ENCODE peak calls at places on chromosomes 3 and 15, in five cellular contexts. One of them, this sample, is unnamed.

GRCh38 chr3:182755308-182756106 is 37.8 kb upstream of the ATP11B start:
- DNase-seq in CD8-positive, alpha-beta memory T cell: no peak
- DNase-seq in CD8-positive, alpha-beta T cell: no peak
- DNase-seq in retinal pigment epithelial cell: no peak
- DNase-seq in NCI-H1694 treated with DMSO at 0.1 percent for 48 hours: no peak
- DNase-seq in this sample: no peak

GRCh38 chr15:66251790-66252355 is 1.7 kb downstream of the MEGF11 start:
- DNase-seq in NCI-H1694 treated with DMSO at 0.1 percent for 48 hours: peak; percentile 17
- DNase-seq in retinal pigment epithelial cell: no peak
- DNase-seq in CD8-positive, alpha-beta T cell: no peak
- DNase-seq in CD8-positive, alpha-beta memory T cell: no peak
- DNase-seq in this sample: peak; percentile 51

GRCh38 chr3:45816544-45816943 is 20.2 kb upstream of the SLC6A20 start:
- DNase-seq in NCI-H1694 treated with DMSO at 0.1 percent for 48 hours: no peak
- DNase-seq in CD8-positive, alpha-beta memory T cell: no peak
- DNase-seq in retinal pigment epithelial cell: no peak
- DNase-seq in CD8-positive, alpha-beta T cell: no peak
- DNase-seq in this sample: peak; percentile 10

GRCh38 chr3:157128771-157129671 is 30.9 kb downstream of the CCNL1 start:
- DNase-seq in CD8-positive, alpha-beta memory T cell: peak; percentile 16
- DNase-seq in retinal pigment epithelial cell: no peak
- DNase-seq in NCI-H1694 treated with DMSO at 0.1 percent for 48 hours: no peak
- DNase-seq in CD8-positive, alpha-beta T cell: peak; percentile 44
- DNase-seq in this sample: no peak

GRCh38 chr15:47586653-47587224 is 130.6 kb upstream of the SEMA6D start:
- DNase-seq in CD8-positive, alpha-beta T cell: no peak
- DNase-seq in NCI-H1694 treated with DMSO at 0.1 percent for 48 hours: peak; percentile 24
- DNase-seq in CD8-positive, alpha-beta memory T cell: no peak
- DNase-seq in retinal pigment epithelial cell: no peak
- DNase-seq in this sample: no peak

GRCh38 chr3:87287025-87287424 is 10.6 kb upstream of the POU1F1 start:
- DNase-seq in retinal pigment epithelial cell: no peak
- DNase-seq in CD8-positive, alpha-beta T cell: no peak
- DNase-seq in NCI-H1694 treated with DMSO at 0.1 percent for 48 hours: no peak
- DNase-seq in CD8-positive, alpha-beta memory T cell: no peak
- DNase-seq in this sample: no peak

GRCh38 chr15:72184165-72184811 is 13.3 kb downstream of the GRAMD2A start:
- DNase-seq in CD8-positive, alpha-beta T cell: no peak
- DNase-seq in NCI-H1694 treated with DMSO at 0.1 percent for 48 hours: no peak
- DNase-seq in retinal pigment epithelial cell: peak; percentile 52
- DNase-seq in CD8-positive, alpha-beta memory T cell: no peak
- DNase-seq in this sample: no peak

GRCh38 chr15:29805043-29805707 is 17.1 kb downstream of the TJP1 start:
- DNase-seq in NCI-H1694 treated with DMSO at 0.1 percent for 48 hours: no peak
- DNase-seq in CD8-positive, alpha-beta T cell: no peak
- DNase-seq in CD8-positive, alpha-beta memory T cell: no peak
- DNase-seq in retinal pigment epithelial cell: peak; percentile 46
- DNase-seq in this sample: peak; percentile 15

GRCh38 chr15:73081321-73081958 is 29.2 kb downstream of the NEO1 start:
- DNase-seq in CD8-positive, alpha-beta T cell: peak; percentile 14
- DNase-seq in CD8-positive, alpha-beta memory T cell: no peak
- DNase-seq in NCI-H1694 treated with DMSO at 0.1 percent for 48 hours: peak; percentile 52
- DNase-seq in retinal pigment epithelial cell: no peak
- DNase-seq in this sample: peak; percentile 46

GRCh38 chr15:57667171-57667924 is 39.2 kb upstream of the POLR2M start:
- DNase-seq in CD8-positive, alpha-beta T cell: no peak
- DNase-seq in CD8-positive, alpha-beta memory T cell: no peak
- DNase-seq in NCI-H1694 treated with DMSO at 0.1 percent for 48 hours: no peak
- DNase-seq in retinal pigment epithelial cell: no peak
- DNase-seq in this sample: peak; percentile 25